ENCODE peak calls at places on chromosome 21, in nine cellular contexts. M, N, L, T, F, W, H, O and E are unnamed samples.
A peak's percentile ranks its signal among the peaks of the same experiment; 100 is the strongest.

GRCh38 chr21:38308010-38308784 is 51.4 kb downstream of the KCNJ15 start:
- DNase-seq in M (peak; percentile 25), N (no peak), L (no peak), T (peak; percentile 69), F (no peak), W (no peak), H (no peak), O (no peak), E (peak; percentile 53)

GRCh38 chr21:41141031-41141457 is 26.9 kb upstream of the BACE2 start:
- DNase-seq in M (no peak), N (no peak), L (no peak), T (no peak), F (peak; percentile 6), W (no peak), H (no peak), O (no peak), E (no peak)

GRCh38 chr21:27108228-27108627 is 141.3 kb upstream of the ADAMTS5 start:
- DNase-seq in M (no peak), N (no peak), L (no peak), T (no peak), F (no peak), W (no peak), H (no peak), O (no peak), E (no peak)

GRCh38 chr21:27261676-27262075 is 294.8 kb upstream of the ADAMTS5 start:
- DNase-seq in M (no peak), N (no peak), L (no peak), T (no peak), F (no peak), W (no peak), H (no peak), O (no peak), E (no peak)

GRCh38 chr21:43824883-43825609 is 35.7 kb downstream of the RRP1 start:
- DNase-seq in M (no peak), N (no peak), L (no peak), T (no peak), F (no peak), W (no peak), H (no peak), O (no peak), E (no peak)

GRCh38 chr21:17769049-17769845 is 49.9 kb downstream of the C21orf91 start:
- DNase-seq in M (no peak), N (no peak), L (no peak), T (no peak), F (no peak), W (no peak), H (no peak), O (no peak), E (no peak)

GRCh38 chr21:30340714-30341573 is 3.5 kb upstream of the KRTAP27-1 start:
- DNase-seq in M (no peak), N (peak; percentile 65), L (no peak), T (no peak), F (peak; percentile 63), W (peak; percentile 3), H (peak; percentile 56), O (no peak), E (peak; percentile 77)

GRCh38 chr21:15207231-15207630 is 142.4 kb upstream of the NRIP1 start:
- DNase-seq in M (no peak), N (no peak), L (no peak), T (no peak), F (no peak), W (no peak), H (no peak), O (no peak), E (no peak)

GRCh38 chr21:21740207-21740606 is 742.0 kb downstream of the NCAM2 start:
- DNase-seq in M (no peak), N (no peak), L (no peak), T (no peak), F (no peak), W (no peak), H (no peak), O (no peak), E (no peak)

GRCh38 chr21:16216595-16216994 is 486.8 kb downstream of the USP25 start:
- DNase-seq in M (no peak), N (no peak), L (no peak), T (no peak), F (no peak), W (no peak), H (no peak), O (no peak), E (no peak)

GRCh38 chr21:39374046-39374445 is 25.2 kb upstream of the HMGN1 start:
- DNase-seq in M (no peak), N (no peak), L (no peak), T (no peak), F (no peak), W (no peak), H (no peak), O (no peak), E (no peak)

GRCh38 chr21:26146681-26147080 is 23.9 kb downstream of the APP start:
- DNase-seq in M (no peak), N (no peak), L (no peak), T (no peak), F (no peak), W (no peak), H (no peak), O (no peak), E (no peak)

GRCh38 chr21:15524855-15525254 is 204.9 kb upstream of the USP25 start:
- DNase-seq in M (no peak), N (no peak), L (no peak), T (no peak), F (no peak), W (no peak), H (no peak), O (no peak), E (no peak)

GRCh38 chr21:37248298-37248697 is 18.8 kb downstream of the VPS26C start:
- DNase-seq in M (no peak), N (no peak), L (no peak), T (no peak), F (no peak), W (no peak), H (no peak), O (no peak), E (no peak)
- H3K4me1 ChIP-seq in M (no peaks in the 10 kb centered on the region), N (peaks cover 10% of the 10 kb centered on the region), L (peaks cover 54% of the 10 kb centered on the region), T (peaks cover 14% of the 10 kb centered on the region), F (no peaks in the 10 kb centered on the region), W (no peaks in the 10 kb centered on the region), H (peaks cover 4% of the 10 kb centered on the region), O (no peaks in the 10 kb centered on the region), E (no peaks in the 10 kb centered on the region)

DNA sequence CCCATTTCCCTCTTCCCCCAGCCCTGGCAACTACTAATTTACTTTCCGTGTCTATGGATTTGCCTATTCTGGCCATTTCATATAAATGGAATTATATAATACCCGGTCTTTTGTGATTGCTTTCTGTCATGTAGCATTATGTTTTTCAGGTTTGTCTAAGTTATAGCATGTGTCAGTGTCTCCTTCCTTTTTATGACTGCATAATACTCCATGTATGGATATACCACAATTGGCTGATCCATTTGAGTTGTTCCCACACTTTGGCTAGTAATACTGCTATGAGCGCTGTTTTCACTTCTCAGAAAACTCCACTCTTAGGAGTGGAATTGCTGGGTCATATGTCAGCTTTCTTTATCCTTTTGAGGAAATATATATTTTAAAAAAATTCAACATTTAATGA is 53.7 kb downstream of the HUNK start:
- DNase-seq in M (no peak), N (no peak), L (no peak), T (no peak), F (no peak), W (no peak), H (no peak), O (no peak), E (no peak)
- H3K27ac ChIP-seq in M (no peak overlapping the region), N (no peak overlapping the region), L (no peak overlapping the region), T (no peak overlapping the region), F (no peak overlapping the region), W (no peak overlapping the region), H (no peak overlapping the region), O (no peak overlapping the region), E (no peak overlapping the region)

DNA sequence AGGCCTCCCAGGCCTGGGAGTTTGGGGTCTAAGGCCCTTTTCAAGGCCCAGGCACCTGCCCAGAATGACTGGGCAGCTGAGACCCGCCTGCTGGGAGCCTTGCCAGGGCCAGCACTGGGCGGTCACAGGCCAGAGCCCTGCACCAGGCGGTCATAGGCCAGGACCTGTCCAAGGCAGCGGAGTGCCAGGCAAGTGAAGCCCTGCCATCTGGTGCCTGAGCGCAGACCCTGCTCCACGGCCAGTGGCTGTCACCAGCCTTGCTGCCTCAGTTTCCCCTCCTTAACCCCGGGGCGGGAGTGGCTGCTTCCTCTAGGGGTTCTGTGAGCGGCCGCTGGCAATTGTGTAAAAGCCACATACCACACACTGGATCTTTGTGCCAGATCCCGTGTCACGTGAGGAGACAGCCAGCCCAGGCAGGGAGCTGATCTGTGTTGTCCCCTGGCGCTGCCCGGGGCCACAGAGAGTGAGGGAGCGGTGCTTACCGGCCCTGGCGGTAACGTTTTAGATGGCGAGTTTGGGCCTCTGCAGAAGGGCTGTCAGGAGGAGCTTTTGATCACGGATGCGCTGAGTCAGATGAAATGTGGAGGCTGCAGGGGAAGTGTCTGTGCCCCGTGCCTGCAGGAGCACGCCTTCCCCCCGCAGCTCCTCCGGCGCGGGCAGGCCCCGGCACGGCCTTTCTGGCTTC is 4.6 kb downstream of the COL18A1 start:
- DNase-seq in M (peak; percentile 60), N (no peak), L (peak; percentile 67), T (no peak), F (peak; percentile 34), W (no peak), H (no peak), O (no peak), E (no peak)
- H3K4me1 ChIP-seq in M (peaks cover 28% of the 10 kb centered on the region), N (peaks cover 79% of the 10 kb centered on the region), L (peaks cover 90% of the 10 kb centered on the region), T (peaks cover 63% of the 10 kb centered on the region), F (peaks cover 65% of the 10 kb centered on the region), W (peaks cover 26% of the 10 kb centered on the region), H (peaks cover 57% of the 10 kb centered on the region), O (peaks cover 25% of the 10 kb centered on the region), E (peaks cover 52% of the 10 kb centered on the region)

GRCh38 chr21:42262826-42263225 is 43.9 kb downstream of the ABCG1 start:
- DNase-seq in M (peak; percentile 34), N (peak; percentile 62), L (peak; percentile 79), T (peak; percentile 79), F (peak; percentile 71), W (no peak), H (peak; percentile 46), O (peak; percentile 85), E (no peak)
- H3K27ac ChIP-seq in M (no peak overlapping the region), N (no peak overlapping the region), L (peak overlapping the region; percentile 84), T (peak overlapping the region; percentile 69), F (peak overlapping the region; percentile 58), W (no peak overlapping the region), H (peak overlapping the region; percentile 53), O (peak overlapping the region; percentile 78), E (no peak overlapping the region)

GRCh38 chr21:34082769-34083168 is 9.4 kb downstream of the MRPS6 start:
- DNase-seq in M (no peak), N (no peak), L (no peak), T (no peak), F (no peak), W (no peak), H (no peak), O (no peak), E (no peak)
- H3K4me1 ChIP-seq in M (peaks cover 13% of the 10 kb centered on the region), N (peaks cover 52% of the 10 kb centered on the region), L (peaks cover 53% of the 10 kb centered on the region), T (peaks cover 32% of the 10 kb centered on the region), F (peaks cover 36% of the 10 kb centered on the region), W (no peaks in the 10 kb centered on the region), H (peaks cover 18% of the 10 kb centered on the region), O (no peaks in the 10 kb centered on the region), E (peaks cover 2% of the 10 kb centered on the region)

GRCh38 chr21:42525228-42525604 is 11.6 kb downstream of the SLC37A1 start:
- DNase-seq in M (peak; percentile 65), N (no peak), L (no peak), T (no peak), F (no peak), W (no peak), H (peak; percentile 48), O (no peak), E (no peak)
- H3K27ac ChIP-seq in M (peak overlapping the region; percentile 72), N (no peak overlapping the region), L (peak overlapping the region; percentile 78), T (peak overlapping the region; percentile 77), F (peak overlapping the region; percentile 68), W (no peak overlapping the region), H (peak overlapping the region; percentile 96), O (peak overlapping the region; percentile 76), E (peak overlapping the region; percentile 74)